ENCODE peak calls at places on chromosomes 2 and 18, in five cellular contexts. O is heart left ventricle, B is stomach, R is dorsolateral prefrontal cortex, K is uterus. M is an unnamed sample. For H3K27me3, the result is how much of the 10 kb centered on the place peaks cover.

GRCh38 chr2:142722569-142722968 is 154.9 kb upstream of the KYNU start:
- DNase-seq in R (no peak), B (no peak), K (no peak), O (no peak), M (no peak)

GRCh38 chr2:136424112-136424511 is 306.2 kb upstream of the CXCR4 start:
- DNase-seq in K (no peak), B (no peak), O (no peak), R (no peak), M (no peak)

GRCh38 chr2:241112592-241112991 is 10.5 kb upstream of the MTERF4 start:
- DNase-seq in R (no peak), B (no peak), O (no peak), K (no peak), M (no peak)

GRCh38 chr2:36173760-36174362 is 181.7 kb upstream of the CRIM1 start:
- DNase-seq in B (no peak), O (no peak), K (no peak), R (no peak), M (no peak)

GRCh38 chr18:60350975-60351374 is 21.6 kb downstream of the MC4R start:
- DNase-seq in K (no peak), O (no peak), R (no peak), B (no peak), M (no peak)

GRCh38 chr2:111168528-111168929 is 47.8 kb downstream of the BCL2L11 start:
- DNase-seq in R (peak), B (peak), O (no peak), K (no peak), M (peak)

GRCh38 chr18:63707816-63708215 is 5.1 kb downstream of the SERPINB11 start:
- DNase-seq in R (no peak), K (no peak), B (no peak), O (no peak), M (no peak)

GRCh38 chr2:226985227-226985946 is 149.5 kb downstream of the RHBDD1 start:
- DNase-seq in K (peak), R (peak), O (peak), B (no peak), M (peak)

GRCh38 chr2:89849731-89850130 is 1158.3 kb downstream of the RPIA start:
- DNase-seq in B (no peak), K (no peak), R (no peak), O (no peak), M (no peak)

GRCh38 chr18:49628993-49629795 is 67.3 kb downstream of the LIPG start:
- DNase-seq in K (no peak), O (no peak), R (peak), B (peak), M (peak)

GRCh38 chr2:29097569-29097968 is 17.6 kb upstream of the CLIP4 start:
- DNase-seq in K (no peak), B (no peak), O (no peak), R (no peak), M (no peak)

GRCh38 chr18:40974448-40974847 is 980.6 kb upstream of the PIK3C3 start:
- DNase-seq in O (no peak), K (no peak), B (no peak), R (no peak), M (no peak)

GRCh38 chr2:227717687-227718567 is at the start of gene SLC19A3:
- DNase-seq in B (peak), R (peak), O (peak), K (peak), M (peak)

GRCh38 chr2:133458280-133458679 is 110.0 kb downstream of the NCKAP5 start:
- DNase-seq in B (no peak), R (no peak), O (no peak), K (no peak), M (no peak)

GRCh38 chr2:220353897-220354296 is 726.5 kb downstream of the SLC4A3 start:
- DNase-seq in R (no peak), B (no peak), O (no peak), K (no peak), M (no peak)

GRCh38 chr18:66749030-66749429 is 145.1 kb upstream of the CDH19 start:
- DNase-seq in B (no peak), O (no peak), K (no peak), R (no peak), M (no peak)

GRCh38 chr2:102304268-102304667 is 7.1 kb upstream of the IL1RL1 start:
- DNase-seq in R (no peak), O (no peak), K (no peak), B (no peak), M (no peak)

GRCh38 chr18:44681611-44682010 is 923 bp downstream of the SETBP1 start:
- DNase-seq in R (no peak), B (no peak), K (no peak), O (no peak), M (no peak)

GRCh38 chr2:128277961-128278681 is 40.5 kb downstream of the HS6ST1 start:
- DNase-seq in O (no peak), B (no peak), K (no peak), R (peak), M (no peak)

GRCh38 chr2:170895023-170895759 is 33.9 kb upstream of the GORASP2 start:
- DNase-seq in R (no peak), B (no peak), K (no peak), O (no peak), M (no peak)

GRCh38 chr2:63853527-63854310 is 12.0 kb downstream of the UGP2 start:
- DNase-seq in R (no peak), K (no peak), B (no peak), O (no peak), M (no peak)

GRCh38 chr2:15748736-15749323 is 157.2 kb downstream of the DDX1 start:
- DNase-seq in O (no peak), B (peak), K (no peak), R (no peak), M (peak)

GRCh38 chr2:29655391-29656086 is 265.8 kb downstream of the ALK start:
- DNase-seq in O (peak), B (no peak), K (peak), R (no peak), M (no peak)

GRCh38 chr2:234374671-234375245 is 122.1 kb downstream of the ARL4C start:
- DNase-seq in K (no peak), B (no peak), R (no peak), O (no peak), M (no peak)

GRCh38 chr2:129781749-129782617 is 197.5 kb upstream of the RAB6C start:
- DNase-seq in O (no peak), R (no peak), K (no peak), B (no peak), M (no peak)

GRCh38 chr2:240124651-240125030 is 11.5 kb downstream of the COPS9 start:
- DNase-seq in K (no peak), R (no peak), O (no peak), B (peak), M (no peak)

GRCh38 chr2:124024491-124025348 is at the start of gene CNTNAP5:
- DNase-seq in B (peak), K (no peak), R (peak), O (peak), M (peak)

GRCh38 chr2:224151161-224151560 is 112.1 kb upstream of the SERPINE2 start:
- DNase-seq in K (no peak), O (no peak), B (no peak), R (no peak), M (no peak)

GRCh38 chr2:177784449-177784845 is 288.1 kb downstream of the PDE11A start:
- DNase-seq in K (no peak), O (no peak), B (no peak), R (no peak), M (peak)

GRCh38 chr18:63286926-63287325 is 32.6 kb downstream of the BCL2 start:
- DNase-seq in B (no peak), R (no peak), K (no peak), O (no peak), M (no peak)

GRCh38 chr2:17849260-17849659 is 29.2 kb upstream of the KCNS3 start:
- DNase-seq in K (no peak), R (no peak), O (no peak), B (no peak), M (no peak)
- H3K27me3 ChIP-seq in K (under half), R (under half), O (under half), B (under half), M (under half)

DNA sequence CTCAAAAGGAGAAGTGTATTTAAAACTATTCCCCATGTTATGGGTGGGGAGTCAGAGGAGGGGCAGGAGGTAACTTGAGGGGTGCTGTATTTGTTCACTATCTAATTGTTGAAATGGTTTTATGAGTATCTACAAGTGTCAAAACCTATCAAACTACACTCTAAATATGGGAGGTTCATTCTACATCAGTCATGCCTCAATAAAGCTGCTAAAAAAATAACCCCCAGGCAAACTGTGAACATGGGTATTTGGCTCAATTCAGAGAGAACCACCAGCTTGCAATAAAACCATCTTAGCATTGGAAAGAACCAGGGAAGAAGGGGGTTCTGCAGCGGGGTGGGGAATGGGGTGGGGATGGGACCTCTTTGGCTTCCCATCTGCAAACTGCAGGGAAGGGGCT is 176.0 kb upstream of the SMAD2 start:
- DNase-seq in R (no peak), B (no peak), O (no peak), K (no peak), M (no peak)
- H3K27me3 ChIP-seq in R (under half), B (under half), O (under half), K (under half), M (under half)

DNA sequence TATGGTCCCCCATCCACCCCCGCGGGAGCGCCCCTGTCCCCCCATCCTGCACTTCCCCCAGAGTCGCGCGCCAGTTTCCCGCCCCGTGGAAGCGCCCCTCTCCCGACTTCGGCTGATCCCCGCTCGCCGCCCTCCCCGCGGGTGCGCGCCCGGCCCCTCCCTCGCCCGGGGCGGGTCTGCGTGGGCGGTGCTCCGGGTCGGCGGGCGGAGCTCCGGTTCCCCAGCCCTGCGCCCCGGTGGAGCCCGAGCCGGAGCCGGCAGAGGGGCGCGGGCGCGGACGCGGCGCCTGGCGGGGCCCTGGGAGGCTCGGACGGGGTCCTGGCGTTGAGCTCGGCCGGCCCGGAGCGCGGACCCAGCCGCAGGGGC is at the start of gene SNTG2:
- DNase-seq in O (peak), K (no peak), R (no peak), B (peak), M (peak)
- H3K27me3 ChIP-seq in O (under half), K (under half), R (half or more), B (half or more), M (under half)

GRCh38 chr2:97673915-97674283 is 4.4 kb downstream of the C2orf92 start:
- DNase-seq in R (no peak), B (no peak), O (no peak), K (no peak), M (no peak)

GRCh38 chr2:97671526-97671925 is 2.0 kb downstream of the C2orf92 start:
- DNase-seq in O (no peak), K (no peak), R (no peak), B (no peak), M (no peak)

GRCh38 chr2:97673187-97673914 is 3.8 kb downstream of the C2orf92 start:
- DNase-seq in R (no peak), B (no peak), K (no peak), O (no peak), M (no peak)

GRCh38 chr2:97670471-97670870 is 958 bp downstream of the C2orf92 start:
- DNase-seq in K (no peak), B (no peak), O (no peak), R (no peak), M (no peak)

GRCh38 chr2:97669448-97669847 is at the start of gene C2orf92:
- DNase-seq in O (no peak), B (no peak), R (no peak), K (no peak), M (no peak)
- H3K27me3 ChIP-seq in O (under half), B (under half), R (under half), K (under half), M (under half)

GRCh38 chr18:37524546-37525301 is 40.9 kb downstream of the CELF4 start:
- DNase-seq in B (no peak), K (no peak), R (no peak), O (no peak), M (no peak)
- H3K27me3 ChIP-seq in B (half or more), K (under half), R (under half), O (under half), M (under half)

GRCh38 chr2:95072424-95072823 is 46.9 kb downstream of the MAL start:
- DNase-seq in K (no peak), R (no peak), O (no peak), B (no peak), M (no peak)

GRCh38 chr2:95073856-95074662 is 47.5 kb downstream of the MRPS5 start:
- DNase-seq in B (no peak), K (no peak), O (no peak), R (peak), M (no peak)

GRCh38 chr2:95076705-95077520 is 44.7 kb downstream of the MRPS5 start:
- DNase-seq in O (peak), B (peak), K (peak), R (peak), M (peak)

GRCh38 chr2:95075440-95075885 is 46.1 kb downstream of the MRPS5 start:
- DNase-seq in O (no peak), R (no peak), B (no peak), K (no peak), M (no peak)

GRCh38 chr2:95074663-95075439 is 46.8 kb downstream of the MRPS5 start:
- DNase-seq in O (no peak), K (no peak), R (no peak), B (no peak), M (no peak)
- H3K27me3 ChIP-seq in O (under half), K (under half), R (under half), B (half or more), M (under half)

GRCh38 chr2:106704798-106705197 is 181.2 kb downstream of the ST6GAL2 start:
- DNase-seq in K (no peak), B (no peak), O (no peak), R (no peak), M (no peak)

GRCh38 chr2:106705877-106706276 is 180.1 kb downstream of the ST6GAL2 start:
- DNase-seq in O (no peak), K (no peak), R (no peak), B (no peak), M (no peak)

GRCh38 chr2:106703161-106703560 is 182.8 kb downstream of the ST6GAL2 start:
- DNase-seq in R (no peak), O (no peak), K (no peak), B (no peak), M (no peak)

GRCh38 chr2:106695919-106696318 is 190.0 kb downstream of the ST6GAL2 start:
- DNase-seq in O (no peak), R (no peak), B (no peak), K (no peak), M (no peak)

GRCh38 chr2:106701134-106701994 is 184.6 kb downstream of the ST6GAL2 start:
- DNase-seq in B (no peak), O (no peak), K (no peak), R (no peak), M (no peak)
- H3K27me3 ChIP-seq in B (under half), O (under half), K (under half), R (under half), M (under half)